ENCODE peak calls at places on chromosome 1, in eight cellular contexts. J is upper lobe of right lung, O is AG04450, F is posterior cingulate gyrus, G is NCI-H1694 treated with DMSO at 0.1 percent for 48 hours, E is HFFc6, R is NCI-H748 treated with DMSO at 0.1 percent for 48 hours, U is RCC 7860. A is an unnamed sample.

GRCh38 chr1:91751281-91751680 is 134.7 kb downstream of the TGFBR3 start:
- DNase-seq in F (no peak), J (no peak), E (no peak), G (peak; percentile 12), R (no peak), U (no peak), O (no peak), A (no peak)

GRCh38 chr1:107648071-107648470 is 316.9 kb downstream of the VAV3 start:
- DNase-seq in R (no peak), O (no peak), E (peak; percentile 34), F (no peak), U (peak; percentile 82), G (no peak), J (no peak), A (no peak)

GRCh38 chr1:115976062-115976899 is at the start of gene SLC22A15:
- DNase-seq in O (no peak), F (peak; percentile 88), G (no peak), E (peak; percentile 51), R (peak; percentile 18), U (peak; percentile 44), J (peak; percentile 92), A (no peak)

GRCh38 chr1:99003911-99004269 is 771 bp downstream of the PLPPR5 start:
- DNase-seq in U (no peak), F (peak; percentile 77), O (no peak), E (no peak), J (no peak), R (no peak), G (no peak), A (no peak)

GRCh38 chr1:92184632-92185031 is 33.1 kb upstream of the C1orf146 start:
- DNase-seq in R (no peak), G (no peak), O (peak; percentile 41), F (no peak), E (peak; percentile 69), U (no peak), J (no peak), A (no peak)

GRCh38 chr1:182614796-182615451 is 10.7 kb upstream of the RGS16 start:
- DNase-seq in R (peak; percentile 21), G (peak; percentile 66), U (peak; percentile 39), E (peak; percentile 92), O (peak; percentile 44), F (peak; percentile 87), J (peak; percentile 89), A (peak; percentile 70)

GRCh38 chr1:44594871-44595735 is 79.2 kb downstream of the TMEM53 start:
- DNase-seq in G (peak; percentile 16), U (peak; percentile 33), O (no peak), F (peak; percentile 94), J (peak; percentile 91), R (no peak), E (no peak), A (no peak)

GRCh38 chr1:44543064-44543815 is 131.0 kb downstream of the TMEM53 start:
- DNase-seq in U (no peak), R (peak; percentile 74), E (no peak), F (no peak), O (no peak), G (no peak), J (peak; percentile 26), A (no peak)

GRCh38 chr1:239197871-239198270 is 188.5 kb upstream of the CHRM3 start:
- DNase-seq in E (peak; percentile 62), O (no peak), F (no peak), R (no peak), U (no peak), J (no peak), G (no peak), A (no peak)

GRCh38 chr1:151819227-151819835 is 12.3 kb downstream of the RORC start:
- DNase-seq in U (no peak), O (no peak), E (no peak), G (no peak), J (peak; percentile 34), R (no peak), F (no peak), A (no peak)

GRCh38 chr1:244303610-244303969 is 148.1 kb downstream of the ADSS2 start:
- DNase-seq in E (no peak), F (no peak), G (no peak), J (no peak), O (no peak), R (no peak), U (no peak), A (no peak)

GRCh38 chr1:155971910-155972809 is 6.2 kb downstream of the ARHGEF2 start:
- DNase-seq in O (no peak), F (peak; percentile 81), R (no peak), J (no peak), U (no peak), G (no peak), E (no peak), A (no peak)

A was measured in SHP77 treated with DMSO at 0.1 percent for 48 hours.